ENCODE peak calls at places on chromosome 15, in six cellular contexts. M is colonic mucosa; P is iris pigment epithelial cell; X is adipocyte; H is NCI-H1417; D is stimulated activated CD4-positive, alpha-beta T cell treated with anti-CD3 and anti-CD28 coated beads, Interleukin-4, amount 100 ng/mL, for 1 hour. E is an unnamed sample.

GRCh38 chr15:57319919-57320542 is 56.3 kb upstream of the CGNL1 start:
- DNase-seq in M (no peak), P (no peak), X (no peak), H (peak; percentile 84), D (no peak), E (no peak)

GRCh38 chr15:57676578-57676977 is 29.9 kb upstream of the POLR2M start:
- DNase-seq in M (no peak), P (no peak), X (no peak), H (no peak), D (no peak), E (no peak)

GRCh38 chr15:81279621-81280051 is 44.3 kb downstream of the STARD5 start:
- DNase-seq in M (no peak), P (peak; percentile 55), X (peak; percentile 19), H (no peak), D (no peak), E (no peak)

GRCh38 chr15:64193971-64194370 is 31.1 kb upstream of the PPIB start:
- DNase-seq in M (no peak), P (no peak), X (no peak), H (no peak), D (no peak), E (no peak)

GRCh38 chr15:39219608-39220007 is 361.3 kb upstream of the THBS1 start:
- DNase-seq in M (no peak), P (no peak), X (no peak), H (no peak), D (no peak), E (no peak)

GRCh38 chr15:40857601-40858351 is 13.9 kb downstream of the SPINT1 start:
- DNase-seq in M (peak; percentile 94), P (peak; percentile 49), X (peak; percentile 84), H (peak; percentile 70), D (peak; percentile 79), E (peak; percentile 78)

GRCh38 chr15:50083424-50084025 is 35.5 kb downstream of the ATP8B4 start:
- DNase-seq in M (no peak), P (no peak), X (no peak), H (no peak), D (no peak), E (no peak)

GRCh38 chr15:77419050-77419835 is 661 bp downstream of the PEAK1 start:
- DNase-seq in M (peak; percentile 56), P (peak; percentile 57), X (peak; percentile 72), H (peak; percentile 75), D (peak; percentile 63), E (peak; percentile 25)

GRCh38 chr15:98682992-98683701 is 34.8 kb downstream of the IGF1R start:
- DNase-seq in M (no peak), P (no peak), X (peak; percentile 74), H (no peak), D (no peak), E (no peak)

GRCh38 chr15:71168163-71168832 is 53.0 kb downstream of the THSD4 start:
- DNase-seq in M (no peak), P (no peak), X (no peak), H (no peak), D (no peak), E (no peak)

GRCh38 chr15:89680282-89680873 is 1.2 kb upstream of the PLIN1 start:
- DNase-seq in M (peak; percentile 83), P (peak; percentile 77), X (peak; percentile 85), H (no peak), D (no peak), E (no peak)

GRCh38 chr15:74489518-74490338 is 28.8 kb upstream of the UBL7 start:
- DNase-seq in M (peak; percentile 31), P (peak; percentile 29), X (peak; percentile 76), H (peak; percentile 77), D (peak; percentile 75), E (peak; percentile 52)

GRCh38 chr15:37076543-37076942 is 23.8 kb downstream of the MEIS2 start:
- DNase-seq in M (no peak), P (peak; percentile 65), X (no peak), H (no peak), D (no peak), E (no peak)

GRCh38 chr15:89002281-89002761 is 85.9 kb upstream of the ABHD2 start:
- DNase-seq in M (no peak), P (peak; percentile 78), X (peak; percentile 52), H (no peak), D (no peak), E (no peak)

GRCh38 chr15:97745481-97746071 is 214.9 kb upstream of the ARRDC4 start:
- DNase-seq in M (peak; percentile 78), P (peak; percentile 1), X (peak; percentile 1), H (peak; percentile 39), D (peak; percentile 7), E (no peak)

GRCh38 chr15:41806291-41807181 is 21.4 kb upstream of the JMJD7 start:
- DNase-seq in M (no peak), P (no peak), X (no peak), H (no peak), D (no peak), E (no peak)

GRCh38 chr15:29822100-29822684 is at the start of gene TJP1:
- DNase-seq in M (peak; percentile 83), P (peak; percentile 80), X (peak; percentile 92), H (peak; percentile 92), D (no peak), E (no peak)

GRCh38 chr15:64583983-64584382 is 123.6 kb downstream of the ZNF609 start:
- DNase-seq in M (no peak), P (no peak), X (no peak), H (no peak), D (no peak), E (no peak)

GRCh38 chr15:62570405-62570783 is 405.3 kb upstream of the C2CD4B start:
- DNase-seq in M (no peak), P (no peak), X (no peak), H (no peak), D (no peak), E (no peak)

GRCh38 chr15:90967206-90967605 is 12.5 kb downstream of the RCCD1 start:
- DNase-seq in M (no peak), P (no peak), X (no peak), H (no peak), D (no peak), E (no peak)

GRCh38 chr15:40047413-40048154 is 8.6 kb upstream of the SRP14 start:
- DNase-seq in M (no peak), P (peak; percentile 87), X (no peak), H (peak; percentile 64), D (peak; percentile 63), E (peak; percentile 25)

GRCh38 chr15:50259276-50259675 is 6.2 kb downstream of the HDC start:
- DNase-seq in M (no peak), P (no peak), X (no peak), H (no peak), D (no peak), E (no peak)

GRCh38 chr15:69013726-69014406 is 629 bp upstream of the NOX5 start:
- DNase-seq in M (no peak), P (no peak), X (no peak), H (no peak), D (no peak), E (no peak)

E was measured in T-helper 9 cell.